ENCODE peak calls at places on chromosomes 7 and 10, in five cellular contexts. D is GM23248, G is HCT116, S is MM.1S, E is PC-3. V is an unnamed sample.
A peak's percentile ranks its signal among the peaks of the same experiment; 100 is the strongest.

GRCh38 chr10:63283093-63283492 is 150.0 kb downstream of the NRBF2 start:
- DNase-seq in D (no peak), G (no peak), S (no peak), E (no peak), V (no peak)

GRCh38 chr10:105800626-105801025 is 1159.5 kb downstream of the SORCS3 start:
- DNase-seq in D (no peak), G (no peak), S (no peak), E (no peak), V (no peak)

GRCh38 chr7:30226593-30227268 is 57.7 kb upstream of the ZNRF2 start:
- DNase-seq in D (no peak), G (peak; percentile 63), S (no peak), E (peak; percentile 67), V (peak; percentile 70)

GRCh38 chr10:60646966-60647796 is 131.1 kb upstream of the CDK1 start:
- DNase-seq in D (peak; percentile 73), G (peak; percentile 48), S (peak; percentile 66), E (peak; percentile 98), V (peak; percentile 75)

GRCh38 chr10:43874984-43875383 is 226.3 kb upstream of the ZNF32 start:
- DNase-seq in D (no peak), G (no peak), S (no peak), E (no peak), V (no peak)

GRCh38 chr7:65444211-65444842 is 70.7 kb downstream of the ZNF92 start:
- DNase-seq in D (no peak), G (no peak), S (no peak), E (no peak), V (no peak)

GRCh38 chr7:84847038-84847437 is 339.8 kb downstream of the SEMA3D start:
- DNase-seq in D (no peak), G (no peak), S (no peak), E (no peak), V (no peak)

GRCh38 chr10:131077031-131077430 is 234.5 kb downstream of the TCERG1L start:
- DNase-seq in D (no peak), G (no peak), S (no peak), E (no peak), V (no peak)

GRCh38 chr7:102215706-102216105 is 71.0 kb upstream of the SH2B2 start:
- DNase-seq in D (no peak), G (no peak), S (no peak), E (no peak), V (no peak)

GRCh38 chr7:26759108-26759507 is 105.3 kb downstream of the SKAP2 start:
- DNase-seq in D (no peak), G (no peak), S (no peak), E (no peak), V (no peak)

GRCh38 chr10:103762924-103763323 is 92.5 kb downstream of the SH3PXD2A start:
- DNase-seq in D (no peak), G (no peak), S (no peak), E (no peak), V (no peak)

GRCh38 chr7:80134105-80134535 is 511 bp upstream of the GNAI1 start:
- DNase-seq in D (no peak), G (no peak), S (no peak), E (no peak), V (no peak)

GRCh38 chr7:128811631-128812430 is 18.4 kb upstream of the FLNC start:
- DNase-seq in D (no peak), G (no peak), S (peak; percentile 82), E (no peak), V (no peak)

GRCh38 chr7:36253699-36254098 is 100.6 kb downstream of the EEPD1 start:
- DNase-seq in D (no peak), G (no peak), S (no peak), E (no peak), V (no peak)

GRCh38 chr10:68870545-68871104 is 30.5 kb upstream of the DDX50 start:
- DNase-seq in D (no peak), G (no peak), S (no peak), E (no peak), V (no peak)

GRCh38 chr10:14414901-14415300 is 84.2 kb upstream of the FRMD4A start:
- DNase-seq in D (peak; percentile 20), G (no peak), S (no peak), E (no peak), V (no peak)

GRCh38 chr10:48652344-48652743 is 32.3 kb upstream of the WDFY4 start:
- DNase-seq in D (no peak), G (no peak), S (no peak), E (no peak), V (no peak)

GRCh38 chr10:84820121-84820520 is 491.7 kb downstream of the CCSER2 start:
- DNase-seq in D (peak; percentile 4), G (peak; percentile 10), S (no peak), E (peak; percentile 38), V (no peak)

GRCh38 chr10:4765428-4765827 is 60.6 kb upstream of the AKR1E2 start:
- DNase-seq in D (peak; percentile 62), G (no peak), S (no peak), E (peak; percentile 21), V (no peak)

GRCh38 chr10:4766449-4766848 is 59.6 kb upstream of the AKR1E2 start:
- DNase-seq in D (peak; percentile 43), G (no peak), S (no peak), E (peak; percentile 37), V (no peak)

GRCh38 chr10:4763960-4764428 is 62.0 kb upstream of the AKR1E2 start:
- DNase-seq in D (peak; percentile 88), G (no peak), S (no peak), E (peak; percentile 81), V (no peak)

GRCh38 chr10:4763513-4763912 is 62.5 kb upstream of the AKR1E2 start:
- DNase-seq in D (peak; percentile 15), G (no peak), S (no peak), E (no peak), V (no peak)

GRCh38 chr10:4767033-4767814 is 58.8 kb upstream of the AKR1E2 start:
- DNase-seq in D (peak; percentile 73), G (peak; percentile 38), S (no peak), E (peak; percentile 52), V (peak; percentile 50)
- TF ChIP-seq EZH2phosphoT487 in D (no peak), G (no peak), S (no peak), E (no peak), V (no peak)

DNA sequence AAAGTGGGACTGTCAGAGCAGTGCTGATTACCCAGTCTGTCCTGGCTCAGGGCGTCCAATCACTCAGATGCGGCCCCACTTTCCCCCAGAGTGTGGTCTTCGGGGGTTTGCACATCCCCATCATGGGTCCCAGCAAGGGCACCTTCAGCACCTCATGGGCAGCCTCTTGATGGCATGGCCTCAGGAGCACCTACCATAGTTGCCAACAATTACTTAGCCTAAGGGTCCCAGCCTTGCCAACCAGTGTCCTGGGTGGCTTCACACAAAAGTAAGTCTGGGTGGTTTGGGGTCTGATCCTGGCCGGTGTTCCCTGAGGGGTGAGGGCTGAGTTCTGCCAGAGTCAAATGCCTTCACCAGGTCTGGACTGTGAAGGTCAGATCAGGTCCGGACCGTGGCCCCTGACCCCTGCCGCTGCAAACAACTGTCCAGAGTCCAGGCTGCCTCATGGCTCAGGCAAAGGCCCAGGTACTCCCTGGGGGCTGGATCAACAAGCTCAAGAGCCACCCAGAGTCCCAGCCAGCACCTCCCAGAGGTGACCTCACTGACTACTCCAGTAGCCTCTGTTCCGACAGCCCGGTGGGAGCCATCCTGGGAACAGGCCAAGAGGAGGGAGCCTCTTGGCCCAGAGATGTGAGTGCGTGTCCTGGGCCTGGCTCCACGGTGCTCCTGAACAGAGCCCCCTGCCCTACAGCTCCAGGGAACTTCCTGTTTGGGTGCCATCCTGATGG is 6.2 kb upstream of the MARVELD1 start:
- DNase-seq in D (no peak), G (no peak), S (no peak), E (no peak), V (no peak)
- H3K4me1 ChIP-seq in D (peaks cover 4% of the 10 kb centered on the region), G (peaks cover 7% of the 10 kb centered on the region), S (no peaks in the 10 kb centered on the region), E (no peaks in the 10 kb centered on the region), V (no peaks in the 10 kb centered on the region)

GRCh38 chr10:127880557-127880956 is 12.2 kb downstream of the CLRN3 start:
- DNase-seq in D (no peak), G (no peak), S (peak; percentile 25), E (no peak), V (no peak)
- H3K27ac ChIP-seq in D (no peak overlapping the region), G (no peak overlapping the region), S (no peak overlapping the region), E (no peak overlapping the region), V (peak overlapping the region; percentile 94)

GRCh38 chr7:51977913-51978312 is 661.3 kb upstream of the COBL start:
- DNase-seq in D (no peak), G (no peak), S (no peak), E (no peak), V (no peak)
- TF ChIP-seq EZH2phosphoT487 in D (no peak), G (no peak), S (no peak), E (no peak), V (no peak)

GRCh38 chr7:52547301-52547920 is 488.0 kb upstream of the POM121L12 start:
- DNase-seq in D (no peak), G (no peak), S (no peak), E (no peak), V (peak; percentile 12)
- H3K4me1 ChIP-seq in D (no peaks in the 10 kb centered on the region), G (no peaks in the 10 kb centered on the region), S (peaks cover 21% of the 10 kb centered on the region), E (no peaks in the 10 kb centered on the region), V (no peaks in the 10 kb centered on the region)

V was measured in hepatocyte.